ENCODE peak calls at places on chromosomes 5 and 9, in four cellular contexts. U is HT-29, W is body of pancreas, A is ascending aorta. X is an unnamed sample.

GRCh38 chr5:127299678-127300077 is 9.1 kb downstream of the MEGF10 start:
- DNase-seq in U (peak; percentile 17), W (no peak), A (no peak), X (no peak)

GRCh38 chr5:137498736-137499505 is at the start of gene SPOCK1:
- DNase-seq in U (no peak), W (peak; percentile 72), A (no peak), X (peak; percentile 86)

GRCh38 chr5:97838214-97838613 is 655.2 kb upstream of the RIOK2 start:
- DNase-seq in U (peak; percentile 12), W (no peak), A (no peak), X (no peak)

GRCh38 chr9:30815585-30815984 is 1568.9 kb upstream of the ACO1 start:
- DNase-seq in U (no peak), W (no peak), A (no peak), X (no peak)

GRCh38 chr5:159878988-159879471 is 37.3 kb upstream of the ADRA1B start:
- DNase-seq in U (peak; percentile 11), W (peak; percentile 40), A (no peak), X (peak; percentile 73)

GRCh38 chr5:60829490-60830266 is 14.4 kb downstream of the ELOVL7 start:
- DNase-seq in U (no peak), W (no peak), A (no peak), X (no peak)

GRCh38 chr9:87382902-87383301 is 114.8 kb upstream of the DAPK1 start:
- DNase-seq in U (no peak), W (no peak), A (no peak), X (no peak)

GRCh38 chr9:130289711-130290241 is 24.2 kb downstream of the HMCN2 start:
- DNase-seq in U (no peak), W (no peak), A (no peak), X (no peak)

GRCh38 chr9:127877566-127877998 is at the start of gene AK1:
- DNase-seq in U (peak; percentile 62), W (peak; percentile 80), A (no peak), X (peak; percentile 91)

GRCh38 chr5:154334406-154335041 is 111.3 kb upstream of the SAP30L start:
- DNase-seq in U (no peak), W (no peak), A (no peak), X (no peak)

GRCh38 chr9:101138516-101138915 is 110.0 kb downstream of the PLPPR1 start:
- DNase-seq in U (no peak), W (no peak), A (no peak), X (no peak)

GRCh38 chr5:171855265-171855664 is 69.6 kb downstream of the SMIM23 start:
- DNase-seq in U (no peak), W (no peak), A (no peak), X (no peak)

GRCh38 chr9:111287127-111287526 is 42.9 kb downstream of the OR2K2 start:
- DNase-seq in U (no peak), W (no peak), A (no peak), X (no peak)

GRCh38 chr9:115604831-115605483 is 487.0 kb upstream of the TNC start:
- DNase-seq in U (no peak), W (peak; percentile 8), A (no peak), X (no peak)

GRCh38 chr9:37922391-37923120 is 18.6 kb upstream of the SLC25A51 start:
- DNase-seq in U (no peak), W (no peak), A (no peak), X (peak; percentile 61)

GRCh38 chr5:17054911-17055310 is 118.8 kb upstream of the MYO10 start:
- DNase-seq in U (no peak), W (no peak), A (no peak), X (no peak)

GRCh38 chr5:1525624-1525985 is 1.8 kb upstream of the LPCAT1 start:
- DNase-seq in U (no peak), W (peak; percentile 1), A (no peak), X (peak; percentile 32)

GRCh38 chr9:80163889-80164288 is 592.1 kb downstream of the TLE4 start:
- DNase-seq in U (no peak), W (no peak), A (no peak), X (no peak)

GRCh38 chr9:133374612-133375115 is 1.2 kb downstream of the SURF4 start:
- DNase-seq in U (no peak), W (no peak), A (no peak), X (no peak)

GRCh38 chr5:100576217-100576751 is 41.1 kb downstream of the FAM174A start:
- DNase-seq in U (no peak), W (no peak), A (no peak), X (no peak)

GRCh38 chr5:55918097-55919035 is 67.2 kb downstream of the IL31RA start:
- DNase-seq in U (no peak), W (no peak), A (no peak), X (no peak)

GRCh38 chr5:173612948-173613347 is 3.5 kb downstream of the BOD1 start:
- DNase-seq in U (no peak), W (no peak), A (no peak), X (no peak)

GRCh38 chr5:166758151-166758550 is 1533.3 kb upstream of the WWC1 start:
- DNase-seq in U (no peak), W (no peak), A (no peak), X (no peak)

GRCh38 chr5:95327211-95327610 is 42.3 kb upstream of the MCTP1 start:
- DNase-seq in U (no peak), W (no peak), A (no peak), X (no peak)

GRCh38 chr9:127835930-127836586 is 18.4 kb downstream of the ENG start:
- DNase-seq in U (no peak), W (peak; percentile 65), A (no peak), X (peak; percentile 80)

GRCh38 chr5:122656107-122656506 is 118.8 kb upstream of the SNX2 start:
- DNase-seq in U (no peak), W (no peak), A (no peak), X (no peak)

GRCh38 chr9:69949396-69949795 is 94.3 kb upstream of the MAMDC2 start:
- DNase-seq in U (no peak), W (no peak), A (no peak), X (no peak)

GRCh38 chr5:174877987-174878386 is 153.6 kb downstream of the MSX2 start:
- DNase-seq in U (no peak), W (no peak), A (no peak), X (no peak)

GRCh38 chr9:1303911-1304310 is 253.8 kb downstream of the DMRT2 start:
- DNase-seq in U (no peak), W (no peak), A (no peak), X (no peak)

GRCh38 chr9:73270967-73271722 is 119.5 kb downstream of the ANXA1 start:
- DNase-seq in U (peak; percentile 66), W (no peak), A (no peak), X (no peak)

GRCh38 chr5:180026320-180026719 is 45.2 kb downstream of the RNF130 start:
- DNase-seq in U (no peak), W (peak; percentile 70), A (no peak), X (no peak)

GRCh38 chr9:70066874-70067273 is 23.2 kb downstream of the MAMDC2 start:
- DNase-seq in U (no peak), W (no peak), A (no peak), X (no peak)

GRCh38 chr5:35202319-35203111 is 27.8 kb downstream of the PRLR start:
- DNase-seq in U (peak; percentile 76), W (peak; percentile 59), A (no peak), X (no peak)

GRCh38 chr9:128771094-128771721 is 519 bp downstream of the ZER1 start:
- DNase-seq in U (peak; percentile 33), W (peak; percentile 31), A (no peak), X (no peak)

GRCh38 chr9:93288341-93288740 is 104.4 kb downstream of the WNK2 start:
- DNase-seq in U (peak; percentile 52), W (no peak), A (no peak), X (peak; percentile 62)

X was measured in upper lobe of right lung.